ENCODE peak calls at places on chromosomes 6 and 20, in five cellular contexts. W is AG08395; U is glutamatergic neuron; M is activated CD4-positive, CD25-positive, alpha-beta regulatory T cell; N is stimulated activated CD8-positive, alpha-beta memory T cell treated with anti-CD3 and anti-CD28 coated beads, Interleukin-7, amount 100 ng/mL, for 48 hours. A is an unnamed sample.

GRCh38 chr6:105753184-105754097 is 332.7 kb upstream of the PRDM1 start:
- DNase-seq in N (no peak), M (no peak), U (no peak), W (peak; percentile 40), A (no peak)

GRCh38 chr6:155152211-155153076 is 111.4 kb upstream of the CLDN20 start:
- DNase-seq in N (no peak), W (no peak), U (peak; percentile 47), M (no peak), A (no peak)

GRCh38 chr20:3987296-3987695 is 28.1 kb downstream of the RNF24 start:
- DNase-seq in U (no peak), N (no peak), M (no peak), W (no peak), A (no peak)

GRCh38 chr6:47256361-47256760 is 53.3 kb downstream of the TNFRSF21 start:
- DNase-seq in U (no peak), W (no peak), N (no peak), M (no peak), A (no peak)

GRCh38 chr6:105898286-105898685 is 187.8 kb upstream of the PRDM1 start:
- DNase-seq in N (peak; percentile 27), U (no peak), W (peak; percentile 67), M (no peak), A (peak; percentile 19)

GRCh38 chr20:57431539-57431835 is 40.3 kb downstream of the RBM38 start:
- DNase-seq in M (no peak), N (no peak), U (no peak), W (no peak), A (no peak)

GRCh38 chr20:63565021-63565698 is 8.9 kb downstream of the HELZ2 start:
- DNase-seq in W (no peak), M (no peak), U (no peak), N (no peak), A (no peak)

GRCh38 chr6:91155129-91155528 is 568.3 kb upstream of the MAP3K7 start:
- DNase-seq in U (peak; percentile 13), W (no peak), M (no peak), N (no peak), A (no peak)

GRCh38 chr20:4684837-4685413 is 36.8 kb upstream of the PRND start:
- DNase-seq in U (no peak), N (no peak), W (no peak), M (no peak), A (no peak)

GRCh38 chr20:38121741-38122140 is 43.3 kb downstream of the TGM2 start:
- DNase-seq in W (no peak), U (no peak), M (no peak), N (no peak), A (no peak)

GRCh38 chr6:25706314-25707014 is 48.1 kb upstream of the SLC17A4 start:
- DNase-seq in W (no peak), U (no peak), M (no peak), N (no peak), A (no peak)

GRCh38 chr6:168096271-168096764 is 17.3 kb upstream of the FRMD1 start:
- DNase-seq in N (no peak), M (no peak), W (no peak), U (no peak), A (no peak)

GRCh38 chr6:164749126-164749758 is 560.2 kb downstream of the C6orf118 start:
- DNase-seq in W (peak; percentile 83), N (no peak), U (no peak), M (no peak), A (peak; percentile 13)

GRCh38 chr6:165729307-165729936 is 66.4 kb upstream of the PDE10A start:
- DNase-seq in U (peak; percentile 45), W (peak; percentile 45), M (no peak), N (no peak), A (peak; percentile 10)

GRCh38 chr6:6970851-6971250 is 136.9 kb upstream of the RREB1 start:
- DNase-seq in W (no peak), M (no peak), N (no peak), U (no peak), A (no peak)

A was measured in MM.1S.